ENCODE peak calls at places on chromosome 2, in seven cellular contexts. Q is ovary, C is tibial artery, S is SK-N-SH, N is dorsolateral prefrontal cortex, W is GM12878, O is brain microvascular endothelial cell. B is an unnamed sample.
A peak's percentile ranks its signal among the peaks of the same experiment; 100 is the strongest.

GRCh38 chr2:237465515-237466227 is 21.4 kb upstream of the MLPH start:
- DNase-seq in Q (no peak), C (no peak), S (no peak), N (no peak), W (no peak), O (peak; percentile 99), B (no peak)

GRCh38 chr2:215269397-215270117 is 42.3 kb upstream of the ATIC start:
- DNase-seq in Q (peak; percentile 38), C (peak; percentile 46), S (peak; percentile 64), N (peak; percentile 46), W (peak; percentile 40), O (peak; percentile 74), B (peak; percentile 67)

GRCh38 chr2:219169950-219170654 is at the start of gene SLC23A3:
- DNase-seq in Q (no peak), C (no peak), S (no peak), N (no peak), W (no peak), O (no peak), B (no peak)

GRCh38 chr2:38362223-38362622 is 14.8 kb downstream of the ATL2 start:
- DNase-seq in Q (no peak), C (no peak), S (no peak), N (no peak), W (no peak), O (no peak), B (no peak)

GRCh38 chr2:15399241-15399640 is 161.9 kb downstream of the NBAS start:
- DNase-seq in Q (no peak), C (no peak), S (no peak), N (no peak), W (no peak), O (no peak), B (no peak)

GRCh38 chr2:70552501-70553333 is 909 bp downstream of the TGFA start:
- DNase-seq in Q (no peak), C (no peak), S (peak; percentile 24), N (no peak), W (no peak), O (no peak), B (peak; percentile 22)

GRCh38 chr2:205865794-205866490 is 183.6 kb downstream of the NRP2 start:
- DNase-seq in Q (no peak), C (no peak), S (peak; percentile 47), N (no peak), W (no peak), O (no peak), B (no peak)

GRCh38 chr2:237486334-237486818 is 675 bp upstream of the MLPH start:
- DNase-seq in Q (no peak), C (no peak), S (no peak), N (no peak), W (no peak), O (no peak), B (no peak)

GRCh38 chr2:102505290-102505689 is 32.3 kb downstream of the SLC9A4 start:
- DNase-seq in Q (no peak), C (peak; percentile 30), S (no peak), N (no peak), W (no peak), O (no peak), B (no peak)

GRCh38 chr2:132416080-132416911 is at the start of gene GPR39:
- DNase-seq in Q (peak; percentile 28), C (peak; percentile 33), S (peak; percentile 79), N (peak; percentile 47), W (no peak), O (peak; percentile 97), B (peak; percentile 59)

GRCh38 chr2:53558867-53559266 is 208.7 kb upstream of the CHAC2 start:
- DNase-seq in Q (no peak), C (no peak), S (no peak), N (no peak), W (no peak), O (no peak), B (no peak)

GRCh38 chr2:53562407-53562806 is 205.2 kb upstream of the CHAC2 start:
- DNase-seq in Q (no peak), C (no peak), S (no peak), N (no peak), W (no peak), O (no peak), B (no peak)

GRCh38 chr2:53567073-53567472 is 200.5 kb upstream of the CHAC2 start:
- DNase-seq in Q (no peak), C (no peak), S (no peak), N (no peak), W (no peak), O (no peak), B (no peak)

GRCh38 chr2:53559302-53559967 is 208.2 kb upstream of the CHAC2 start:
- DNase-seq in Q (no peak), C (no peak), S (no peak), N (no peak), W (no peak), O (no peak), B (no peak)

DNA sequence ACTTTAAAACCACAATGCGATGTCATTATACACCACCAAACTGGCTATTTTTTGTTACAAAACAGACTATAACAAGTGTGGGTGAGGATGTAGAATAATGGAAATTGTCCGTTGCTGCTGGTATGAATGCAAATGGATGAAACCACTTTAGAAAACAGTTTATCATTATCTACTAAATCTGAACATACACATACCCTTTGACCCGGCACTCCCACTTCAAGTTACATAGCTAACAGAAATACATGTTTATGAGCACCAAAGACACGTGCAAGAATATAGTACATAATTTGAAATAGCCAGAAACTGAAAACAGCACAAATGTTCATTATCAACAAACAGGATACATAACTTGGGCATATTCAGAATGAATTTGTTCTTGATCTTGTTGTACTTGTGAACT is 206.4 kb upstream of the CHAC2 start:
- DNase-seq in Q (no peak), C (no peak), S (no peak), N (no peak), W (no peak), O (no peak), B (no peak)
- H3K27ac ChIP-seq in Q (no peak overlapping the region), C (no peak overlapping the region), S (no peak overlapping the region), N (no peak overlapping the region), W (no peak overlapping the region), O (no peak overlapping the region), B (no peak overlapping the region)

GRCh38 chr2:126779286-126779605 is 119.4 kb upstream of the TEX51 start:
- DNase-seq in Q (no peak), C (no peak), S (no peak), N (no peak), W (no peak), O (no peak), B (no peak)

GRCh38 chr2:126776701-126777619 is 121.0 kb downstream of the GYPC start:
- DNase-seq in Q (peak; percentile 72), C (peak; percentile 72), S (peak; percentile 86), N (peak; percentile 91), W (peak; percentile 30), O (peak; percentile 73), B (peak; percentile 65)

GRCh38 chr2:126778561-126779285 is 120.0 kb upstream of the TEX51 start:
- DNase-seq in Q (no peak), C (no peak), S (no peak), N (no peak), W (no peak), O (no peak), B (no peak)

GRCh38 chr2:126776255-126776654 is 120.3 kb downstream of the GYPC start:
- DNase-seq in Q (no peak), C (no peak), S (no peak), N (peak; percentile 34), W (no peak), O (no peak), B (no peak)

DNA sequence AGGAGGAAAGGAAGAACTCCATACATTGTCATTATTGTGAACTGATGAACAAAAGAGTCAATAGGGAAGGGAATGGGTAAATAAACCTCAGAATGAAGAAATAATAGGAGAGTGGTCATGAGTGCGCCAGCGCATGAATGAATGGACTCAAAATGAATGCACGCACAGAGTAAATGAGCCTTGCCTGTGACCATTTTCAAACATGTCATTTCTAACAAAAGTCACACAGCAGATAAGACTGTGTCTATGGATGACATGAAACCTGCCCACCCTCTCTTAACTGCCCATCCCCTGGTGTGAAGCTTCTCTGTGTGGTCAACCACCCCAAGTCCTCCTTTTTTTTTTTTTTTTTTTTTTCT is 121.1 kb upstream of the TEX51 start:
- DNase-seq in Q (no peak), C (no peak), S (no peak), N (no peak), W (no peak), O (no peak), B (no peak)
- H3K27me3 ChIP-seq in Q (no peaks in the 10 kb centered on the region), C (no peaks in the 10 kb centered on the region), S (no peaks in the 10 kb centered on the region), N (no peaks in the 10 kb centered on the region), W (no peaks in the 10 kb centered on the region), O (peaks cover 11% of the 10 kb centered on the region), B (peaks cover 62% of the 10 kb centered on the region)

GRCh38 chr2:166293984-166294383 is 81.8 kb downstream of the SCN9A start:
- DNase-seq in Q (no peak), C (no peak), S (no peak), N (no peak), W (no peak), O (no peak), B (no peak)
- TF ChIP-seq CTCF in Q (no peak), C (no peak), S (no peak), N (no peak), W (no peak), O (no peak), B (no peak)

DNA sequence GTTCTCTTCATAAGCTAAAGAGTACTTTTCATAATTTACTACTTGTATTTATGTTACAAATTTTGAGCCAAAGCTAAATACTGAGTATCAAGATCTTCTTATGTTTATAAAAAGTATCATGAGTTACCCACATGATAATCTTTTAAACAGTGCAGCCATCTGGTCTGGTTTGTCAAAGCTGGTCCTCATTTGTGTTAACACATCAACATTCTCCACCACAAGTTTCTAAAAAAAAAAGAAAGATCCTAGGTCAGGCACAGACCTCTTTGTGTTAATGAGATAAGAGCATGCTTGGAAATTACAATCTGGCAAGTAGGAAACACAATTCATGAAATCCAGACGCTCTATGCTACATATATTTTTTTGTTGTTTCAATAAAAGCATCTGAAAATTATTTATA is 75.5 kb upstream of the FRZB start:
- DNase-seq in Q (no peak), C (no peak), S (peak; percentile 35), N (no peak), W (no peak), O (no peak), B (no peak)
- H3K27ac ChIP-seq in Q (no peak overlapping the region), C (no peak overlapping the region), S (peak overlapping the region; percentile 93), N (no peak overlapping the region), W (no peak overlapping the region), O (no peak overlapping the region), B (peak overlapping the region; percentile 56)